ENCODE peak calls at places on chromosomes 5 and 9, in four cellular contexts. Z is foreskin keratinocyte; L is CD8-positive, alpha-beta T cell; P is prostate gland. K is an unnamed sample. For H3K27me3, the result is how much of the 10 kb centered on the place peaks cover.

GRCh38 chr9:35335164-35335563 is 154.7 kb upstream of the RUSC2 start:
- DNase-seq in Z (peak), L (no peak), P (no peak), K (no peak)

GRCh38 chr9:131627326-131627845 is 82.1 kb downstream of the PRRT1B start:
- DNase-seq in Z (no peak), L (no peak), P (no peak), K (no peak)

GRCh38 chr5:64766934-64767333 is 1.6 kb downstream of the SREK1IP1 start:
- DNase-seq in Z (no peak), L (no peak), P (no peak), K (no peak)

GRCh38 chr5:6710551-6711318 is 2.5 kb upstream of the TENT4A start:
- DNase-seq in Z (no peak), L (no peak), P (no peak), K (no peak)

GRCh38 chr5:128038641-128039040 is 44.9 kb upstream of the SLC12A2 start:
- DNase-seq in Z (peak), L (no peak), P (no peak), K (no peak)

GRCh38 chr5:177154003-177154643 is 20.6 kb downstream of the NSD1 start:
- DNase-seq in Z (no peak), L (no peak), P (peak), K (no peak)

GRCh38 chr5:78544531-78545200 is 103.9 kb downstream of the LHFPL2 start:
- DNase-seq in Z (no peak), L (no peak), P (no peak), K (no peak)

GRCh38 chr5:115815693-115816225 is 700 bp downstream of the CDO1 start:
- DNase-seq in Z (no peak), L (no peak), P (no peak), K (no peak)

GRCh38 chr5:167894631-167895472 is 396.6 kb upstream of the WWC1 start:
- DNase-seq in Z (no peak), L (no peak), P (no peak), K (no peak)

GRCh38 chr5:115170128-115170923 is 618 bp upstream of the TRIM36 start:
- DNase-seq in Z (no peak), L (no peak), P (no peak), K (no peak)

GRCh38 chr5:73764586-73764985 is 138.6 kb downstream of the ARHGEF28 start:
- DNase-seq in Z (peak), L (no peak), P (no peak), K (no peak)

GRCh38 chr9:76717611-76718010 is 46.6 kb upstream of the PCA3 start:
- DNase-seq in Z (no peak), L (no peak), P (no peak), K (no peak)

GRCh38 chr9:126149661-126150060 is 177.0 kb upstream of the MVB12B start:
- DNase-seq in Z (no peak), L (no peak), P (no peak), K (no peak)

GRCh38 chr9:77158772-77159513 is 18.4 kb upstream of the VPS13A start:
- DNase-seq in Z (peak), L (no peak), P (no peak), K (no peak)

GRCh38 chr9:77325058-77325457 is 147.7 kb downstream of the VPS13A start:
- DNase-seq in Z (no peak), L (no peak), P (no peak), K (no peak)

GRCh38 chr9:33620738-33621439 is 96.8 kb downstream of the ANKRD18B start:
- DNase-seq in Z (peak), L (no peak), P (peak), K (no peak)

GRCh38 chr5:126450895-126451294 is 27.7 kb downstream of the GRAMD2B start:
- DNase-seq in Z (no peak), L (no peak), P (no peak), K (no peak)

GRCh38 chr5:176157656-176158055 is 80.6 kb upstream of the SIMC1 start:
- DNase-seq in Z (peak), L (no peak), P (no peak), K (no peak)

GRCh38 chr5:157214399-157214798 is 33.8 kb downstream of the ITK start:
- DNase-seq in Z (no peak), L (no peak), P (no peak), K (no peak)

GRCh38 chr5:50623666-50624065 is 42.8 kb upstream of the PARP8 start:
- DNase-seq in Z (peak), L (no peak), P (no peak), K (no peak)

GRCh38 chr9:137441289-137441934 is at the start of gene ENTPD8:
- DNase-seq in Z (no peak), L (no peak), P (no peak), K (no peak)

GRCh38 chr5:86329318-86329717 is 288.4 kb upstream of the COX7C start:
- DNase-seq in Z (no peak), L (no peak), P (no peak), K (no peak)

GRCh38 chr9:99176527-99177013 is 45.2 kb downstream of the ALG2 start:
- DNase-seq in Z (no peak), L (no peak), P (no peak), K (no peak)

GRCh38 chr9:113664176-113664875 is 200.8 kb downstream of the RGS3 start:
- DNase-seq in Z (no peak), L (no peak), P (no peak), K (no peak)

GRCh38 chr9:133356391-133357091 is at the start of the genes SURF1 and SURF2:
- DNase-seq in Z (peak), L (peak), P (peak), K (peak)

GRCh38 chr9:132114102-132114707 is 34.5 kb upstream of the MED27 start:
- DNase-seq in Z (peak), L (no peak), P (peak), K (peak)

GRCh38 chr9:69295872-69296562 is 29.0 kb upstream of the ENTREP1 start:
- DNase-seq in Z (no peak), L (no peak), P (no peak), K (no peak)

GRCh38 chr5:170467000-170467707 is 36.7 kb upstream of the KCNIP1 start:
- DNase-seq in Z (peak), L (no peak), P (no peak), K (no peak)

GRCh38 chr5:170469414-170469813 is 34.4 kb upstream of the KCNIP1 start:
- DNase-seq in Z (no peak), L (no peak), P (no peak), K (no peak)

GRCh38 chr5:170470808-170471404 is 32.9 kb upstream of the KCNIP1 start:
- DNase-seq in Z (no peak), L (no peak), P (no peak), K (no peak)

GRCh38 chr5:170470275-170470674 is 33.5 kb upstream of the KCNIP1 start:
- DNase-seq in Z (no peak), L (no peak), P (no peak), K (no peak)

DNA sequence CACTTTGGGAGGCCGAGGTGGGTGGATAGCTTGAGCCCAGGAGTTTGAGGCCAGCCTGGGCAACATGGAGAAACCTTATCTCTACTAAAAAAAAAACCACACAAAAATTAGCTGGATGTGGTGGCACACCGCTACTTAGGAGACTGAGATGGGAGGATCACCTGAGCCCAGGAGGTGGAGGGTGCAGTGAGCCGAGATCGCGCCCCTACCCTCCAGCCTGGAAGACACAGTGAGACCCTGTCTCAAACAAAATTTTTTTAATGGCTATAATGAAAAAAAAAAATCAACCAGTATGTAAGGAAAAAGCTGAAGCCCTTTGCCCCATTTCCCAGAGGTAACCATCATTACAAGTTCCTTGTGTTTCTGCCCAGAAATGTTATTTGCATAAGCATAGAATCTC is 35.2 kb upstream of the KCNIP1 start:
- DNase-seq in Z (no peak), L (no peak), P (no peak), K (no peak)
- H3K27me3 ChIP-seq in Z (under half), L (under half), P (under half), K (under half)

DNA sequence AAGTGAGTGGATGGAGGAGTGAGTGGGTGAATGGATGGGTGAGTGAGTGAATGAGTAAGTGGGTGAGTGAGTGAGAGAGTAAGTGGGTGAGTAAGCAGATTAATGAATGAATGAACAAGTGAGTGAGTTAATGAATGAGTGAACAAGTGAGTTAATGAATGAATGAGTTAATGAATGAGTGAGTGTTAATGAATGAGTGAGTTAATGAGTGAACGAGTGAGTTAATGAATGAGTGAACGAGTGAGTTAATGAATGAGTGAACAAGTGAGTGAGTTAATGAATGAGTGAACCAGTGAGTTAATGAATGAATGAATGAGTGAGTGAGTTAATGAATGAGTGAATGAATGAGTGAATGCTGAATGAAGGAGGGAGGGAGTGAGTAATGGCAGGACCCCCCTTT is 26.4 kb downstream of the NKD2 start:
- DNase-seq in Z (no peak), L (no peak), P (no peak), K (no peak)
- H3K27me3 ChIP-seq in Z (under half), L (under half), P (under half), K (under half)

GRCh38 chr9:130264414-130265350 is 878 bp upstream of the HMCN2 start:
- DNase-seq in Z (no peak), L (no peak), P (no peak), K (no peak)

GRCh38 chr9:130260816-130261765 is 4.5 kb upstream of the HMCN2 start:
- DNase-seq in Z (no peak), L (no peak), P (no peak), K (no peak)

GRCh38 chr9:130263601-130264413 is 1.8 kb upstream of the HMCN2 start:
- DNase-seq in Z (no peak), L (no peak), P (no peak), K (no peak)

GRCh38 chr9:130262771-130263170 is 2.8 kb upstream of the HMCN2 start:
- DNase-seq in Z (no peak), L (no peak), P (no peak), K (no peak)

GRCh38 chr9:130262061-130262745 is 3.4 kb upstream of the HMCN2 start:
- DNase-seq in Z (no peak), L (no peak), P (no peak), K (no peak)
- H3K27me3 ChIP-seq in Z (half or more), L (under half), P (under half), K (under half)

GRCh38 chr9:97504381-97505216 is 3.1 kb downstream of the TMOD1 start:
- DNase-seq in Z (no peak), L (no peak), P (no peak), K (no peak)
- H3K27me3 ChIP-seq in Z (half or more), L (under half), P (under half), K (under half)

GRCh38 chr5:154473581-154474266 is 4.3 kb downstream of the HAND1 start:
- DNase-seq in Z (no peak), L (no peak), P (no peak), K (no peak)
- H3K27me3 ChIP-seq in Z (half or more), L (half or more), P (half or more), K (half or more)

GRCh38 chr5:93585054-93585751 is 2.2 kb downstream of the NR2F1 start:
- DNase-seq in Z (no peak), L (no peak), P (no peak), K (no peak)
- H3K27me3 ChIP-seq in Z (half or more), L (half or more), P (under half), K (under half)

K was measured in dorsolateral prefrontal cortex.